ENCODE peak calls at places on chromosome 9, in four cellular contexts. Q is cardiac muscle cell, Z is pancreas, O is uterus. C is an unnamed sample.

GRCh38 chr9:37476930-37477329 is 8.8 kb upstream of the POLR1E start:
- DNase-seq in Q (no peak), Z (no peak), O (no peak), C (no peak)

GRCh38 chr9:123929177-123929869 is 603 bp downstream of the DENND1A start:
- DNase-seq in Q (no peak), Z (peak; percentile 55), O (no peak), C (peak; percentile 17)

GRCh38 chr9:134620751-134621557 is 20.6 kb upstream of the COL5A1 start:
- DNase-seq in Q (peak; percentile 55), Z (no peak), O (peak; percentile 10), C (no peak)

GRCh38 chr9:88143944-88144343 is 5.7 kb upstream of the SPATA31C2 start:
- DNase-seq in Q (no peak), Z (no peak), O (no peak), C (no peak)

GRCh38 chr9:136720251-136720886 is 8.0 kb downstream of the DIPK1B start:
- DNase-seq in Q (no peak), Z (no peak), O (peak; percentile 49), C (peak; percentile 51)

GRCh38 chr9:137236238-137236935 is 4.7 kb upstream of the TUBB4B start:
- DNase-seq in Q (peak; percentile 96), Z (peak; percentile 94), O (peak; percentile 89), C (peak; percentile 87)

GRCh38 chr9:87359264-87359663 is 138.4 kb upstream of the DAPK1 start:
- DNase-seq in Q (no peak), Z (no peak), O (no peak), C (no peak)

GRCh38 chr9:114304416-114305188 is 18.3 kb upstream of the ORM1 start:
- DNase-seq in Q (no peak), Z (no peak), O (no peak), C (no peak)

GRCh38 chr9:38308136-38308535 is 84.4 kb upstream of the ALDH1B1 start:
- DNase-seq in Q (no peak), Z (no peak), O (no peak), C (no peak)

GRCh38 chr9:13213337-13213736 is 66.2 kb downstream of the MPDZ start:
- DNase-seq in Q (no peak), Z (no peak), O (no peak), C (no peak)

GRCh38 chr9:127935765-127936221 is 1.9 kb downstream of the DPM2 start:
- DNase-seq in Q (no peak), Z (peak; percentile 8), O (no peak), C (no peak)

GRCh38 chr9:127122176-127123151 is at the start of gene ANGPTL2:
- DNase-seq in Q (peak; percentile 87), Z (peak; percentile 80), O (peak; percentile 97), C (peak; percentile 92)

GRCh38 chr9:134950404-134950760 is 32.7 kb upstream of the FCN1 start:
- DNase-seq in Q (no peak), Z (no peak), O (no peak), C (no peak)

GRCh38 chr9:69107801-69108200 is 66.3 kb upstream of the TJP2 start:
- DNase-seq in Q (no peak), Z (no peak), O (no peak), C (no peak)

GRCh38 chr9:114738581-114739316 is 56.8 kb upstream of the TEX48 start:
- DNase-seq in Q (peak; percentile 80), Z (peak; percentile 49), O (peak; percentile 44), C (peak; percentile 56)

DNA sequence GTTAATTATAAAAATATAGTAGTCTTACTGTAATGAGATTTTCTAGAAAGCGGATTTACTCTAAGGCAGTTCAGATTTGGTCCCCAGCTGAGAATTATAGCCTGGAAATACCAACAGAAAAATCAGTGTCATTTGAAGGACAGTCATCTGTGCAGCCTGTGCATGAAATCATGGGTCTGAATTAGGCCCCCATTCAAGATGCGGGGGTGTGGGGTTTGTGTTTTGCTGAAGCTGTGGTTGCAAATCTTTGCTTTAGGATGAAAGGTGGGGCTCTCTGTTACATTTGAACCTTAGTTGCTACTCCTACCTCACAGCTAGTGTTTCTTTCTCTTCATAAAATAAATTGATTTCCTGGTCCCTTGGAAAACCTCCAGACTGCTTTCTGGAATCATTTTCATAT is 4.9 kb upstream of the ABL1 start:
- DNase-seq in Q (no peak), Z (no peak), O (no peak), C (no peak)
- H3K27ac ChIP-seq in Q (no peak overlapping the region), Z (no peak overlapping the region), O (peak overlapping the region; percentile 71), C (no peak overlapping the region)

GRCh38 chr9:18970393-18970792 is 62.6 kb downstream of the SAXO1 start:
- DNase-seq in Q (peak; percentile 63), Z (no peak), O (no peak), C (no peak)
- H3K27ac ChIP-seq in Q (no peak overlapping the region), Z (no peak overlapping the region), O (no peak overlapping the region), C (peak overlapping the region; percentile 47)

GRCh38 chr9:75903785-75904360 is 13.4 kb downstream of the PCSK5 start:
- DNase-seq in Q (no peak), Z (no peak), O (peak; percentile 24), C (no peak)
- H3K27ac ChIP-seq in Q (no peak overlapping the region), Z (no peak overlapping the region), O (no peak overlapping the region), C (no peak overlapping the region)

GRCh38 chr9:111674319-111674718 is 12.9 kb downstream of the GNG10 start:
- DNase-seq in Q (no peak), Z (no peak), O (no peak), C (no peak)
- H3K27ac ChIP-seq in Q (no peak overlapping the region), Z (no peak overlapping the region), O (no peak overlapping the region), C (no peak overlapping the region)

GRCh38 chr9:131032384-131032783 is 23.4 kb downstream of the LAMC3 start:
- DNase-seq in Q (no peak), Z (no peak), O (no peak), C (no peak)
- H3K27ac ChIP-seq in Q (no peak overlapping the region), Z (no peak overlapping the region), O (no peak overlapping the region), C (no peak overlapping the region)

GRCh38 chr9:14883310-14883944 is 26.8 kb downstream of the FREM1 start:
- DNase-seq in Q (no peak), Z (no peak), O (no peak), C (no peak)
- H3K27ac ChIP-seq in Q (no peak overlapping the region), Z (no peak overlapping the region), O (peak overlapping the region; percentile 89), C (peak overlapping the region; percentile 83)

GRCh38 chr9:131674425-131675421 is 65.2 kb downstream of the RAPGEF1 start:
- DNase-seq in Q (no peak), Z (no peak), O (no peak), C (no peak)
- H3K27ac ChIP-seq in Q (no peak overlapping the region), Z (no peak overlapping the region), O (peak overlapping the region; percentile 97), C (peak overlapping the region; percentile 86)

DNA sequence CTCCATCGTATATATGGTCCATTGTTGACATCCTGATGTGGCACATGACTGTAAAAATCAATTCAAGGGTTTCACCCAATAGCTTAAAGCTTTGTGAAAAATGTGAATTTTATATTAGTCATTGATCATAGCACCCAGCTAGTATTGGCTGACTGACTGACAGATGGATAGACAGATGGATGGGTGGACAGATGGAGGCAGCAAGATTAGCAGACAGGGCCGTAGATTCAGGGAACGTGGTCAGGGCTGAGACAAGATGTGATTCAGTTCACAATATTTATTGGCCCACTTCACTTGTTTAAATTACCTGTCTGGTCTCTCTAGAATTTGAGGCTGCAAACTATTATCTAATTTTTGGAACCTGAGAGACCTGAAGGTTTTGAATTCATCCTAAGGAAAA is 12.0 kb upstream of the PCSK5 start:
- DNase-seq in Q (no peak), Z (no peak), O (no peak), C (no peak)
- H3K27ac ChIP-seq in Q (no peak overlapping the region), Z (no peak overlapping the region), O (no peak overlapping the region), C (no peak overlapping the region)

DNA sequence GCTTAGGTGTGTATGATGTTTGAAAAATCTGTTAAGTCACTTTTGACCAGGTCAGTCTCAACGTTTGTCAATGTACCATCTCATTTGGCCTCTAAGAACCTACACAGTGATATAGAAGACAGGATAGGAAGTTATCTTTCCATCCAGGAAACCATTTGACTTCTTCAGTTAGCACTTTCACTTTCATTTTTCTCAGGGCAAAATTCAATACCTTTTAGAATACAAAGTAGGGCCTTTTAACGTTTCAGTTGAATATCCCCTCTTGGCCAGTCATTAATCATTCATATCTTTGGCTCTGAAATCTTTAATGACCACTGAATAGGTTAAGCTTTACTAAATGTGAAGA is 101.0 kb upstream of the GNAQ start:
- DNase-seq in Q (no peak), Z (no peak), O (no peak), C (no peak)
- H3K27ac ChIP-seq in Q (no peak overlapping the region), Z (no peak overlapping the region), O (no peak overlapping the region), C (no peak overlapping the region)

C was measured in left ventricle myocardium inferior.